ENCODE peak calls at places on chromosomes 11 and 22, in four cellular contexts. R, H, M and D are unnamed samples.

GRCh38 chr11:76796511-76797203 is 13.5 kb downstream of the TSKU start:
- DNase-seq in H (no peak), M (no peak), R (no peak), D (no peak)

GRCh38 chr11:83070878-83071640 is 638 bp downstream of the RAB30 start:
- DNase-seq in R (peak; percentile 42), M (peak; percentile 47), H (no peak), D (peak; percentile 68)

GRCh38 chr11:19690885-19691284 is 21.8 kb upstream of the NAV2 start:
- DNase-seq in M (no peak), H (no peak), R (no peak), D (no peak)

GRCh38 chr11:11594162-11594561 is 27.6 kb downstream of the GALNT18 start:
- DNase-seq in M (no peak), R (no peak), H (no peak), D (no peak)

GRCh38 chr11:73184953-73185671 is 33.0 kb upstream of the P2RY2 start:
- DNase-seq in M (peak; percentile 39), H (peak; percentile 88), R (peak; percentile 75), D (no peak)

GRCh38 chr11:132821027-132821426 is 711.3 kb downstream of the OPCML start:
- DNase-seq in R (no peak), H (no peak), M (no peak), D (no peak)

GRCh38 chr11:73308963-73309960 is 1.2 kb downstream of the ARHGEF17 start:
- DNase-seq in H (peak; percentile 94), R (peak; percentile 91), M (peak; percentile 96), D (peak; percentile 90)

GRCh38 chr22:35384567-35384966 is 3.7 kb downstream of the HMOX1 start:
- DNase-seq in R (no peak), H (no peak), M (no peak), D (no peak)

GRCh38 chr11:66549696-66550095 is 3.0 kb downstream of the ACTN3 start:
- DNase-seq in H (no peak), M (no peak), R (no peak), D (no peak)

GRCh38 chr11:1435820-1436467 is 46.2 kb downstream of the BRSK2 start:
- DNase-seq in H (no peak), R (no peak), M (no peak), D (no peak)

GRCh38 chr22:10741210-10741609 is 4786.8 kb upstream of the OR11H1 start:
- DNase-seq in M (no peak), R (no peak), H (peak; percentile 78), D (no peak)
- H3K9me3 ChIP-seq in M (peaks cover 5% of the 10 kb centered on the region), R (no peaks in the 10 kb centered on the region), H (peaks cover 14% of the 10 kb centered on the region), D (no peaks in the 10 kb centered on the region)

GRCh38 chr11:29019960-29020683 is 911.9 kb downstream of the METTL15 start:
- DNase-seq in R (no peak), M (peak; percentile 27), H (no peak), D (no peak)
- TF ChIP-seq CTCF in R (no peak), M (peak; percentile 54), H (no peak), D (no peak)

GRCh38 chr11:70738661-70739060 is 340.3 kb downstream of the CTTN start:
- DNase-seq in M (no peak), R (no peak), H (no peak), D (no peak)
- H3K9me3 ChIP-seq in M (no peaks in the 10 kb centered on the region), R (no peaks in the 10 kb centered on the region), H (no peaks in the 10 kb centered on the region), D (no peaks in the 10 kb centered on the region)

DNA sequence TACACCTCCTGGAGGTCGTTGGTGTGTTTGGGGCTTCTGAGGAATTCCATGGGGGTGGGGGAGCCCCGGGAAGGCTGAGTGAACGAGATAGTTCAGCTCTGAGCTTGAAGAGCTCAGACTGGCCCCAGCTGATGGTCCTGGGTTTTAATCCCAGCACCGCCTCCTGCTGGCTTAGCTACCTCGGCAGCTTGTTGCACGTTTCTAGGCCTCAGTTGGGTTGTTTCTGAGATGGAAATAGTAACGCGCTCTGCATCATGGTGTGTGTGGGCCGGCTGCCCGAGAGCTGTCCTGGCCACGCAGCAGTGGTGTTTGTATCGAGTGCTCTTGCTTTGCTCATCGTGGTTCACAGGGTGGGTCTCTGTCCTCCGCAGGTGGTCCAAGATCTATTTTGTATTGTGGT is 37.4 kb downstream of the TPCN2 start:
- DNase-seq in H (no peak), M (peak; percentile 31), R (no peak), D (no peak)
- TF ChIP-seq CTCF in H (no peak), M (peak; percentile 29), R (no peak), D (no peak)

GRCh38 chr22:48182896-48183805 is 1420.7 kb downstream of the TBC1D22A start:
- DNase-seq in H (no peak), M (no peak), R (no peak), D (no peak)

GRCh38 chr22:48180631-48181030 is 1418.2 kb downstream of the TBC1D22A start:
- DNase-seq in H (peak; percentile 56), R (no peak), M (no peak), D (no peak)

GRCh38 chr22:48179571-48180546 is 1417.4 kb downstream of the TBC1D22A start:
- DNase-seq in R (no peak), H (no peak), M (no peak), D (no peak)

GRCh38 chr22:48181168-48181955 is 1418.9 kb downstream of the TBC1D22A start:
- DNase-seq in M (no peak), H (no peak), R (no peak), D (no peak)

DNA sequence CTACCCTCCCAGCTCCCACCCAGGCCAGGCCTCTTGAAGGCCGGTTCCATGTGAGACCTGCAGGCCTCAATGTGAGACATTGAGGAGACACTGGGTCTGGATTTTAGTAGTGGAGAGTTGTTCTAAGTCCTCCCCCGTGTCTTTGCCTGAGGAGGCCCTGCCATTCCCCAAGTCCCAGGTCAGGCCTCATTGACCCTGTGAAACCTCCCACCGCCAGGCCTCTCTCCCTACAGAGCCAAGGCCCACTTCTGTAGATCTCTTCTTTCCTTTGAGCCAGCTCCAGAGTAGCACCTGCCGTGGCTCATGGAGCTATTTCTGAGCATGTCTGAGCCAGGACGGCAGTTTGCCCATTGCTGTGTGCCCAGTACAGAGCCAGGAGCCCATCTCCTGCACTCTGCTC is 1419.6 kb downstream of the TBC1D22A start:
- DNase-seq in R (no peak), M (no peak), H (peak; percentile 28), D (no peak)
- H3K9me3 ChIP-seq in R (no peaks in the 10 kb centered on the region), M (no peaks in the 10 kb centered on the region), H (no peaks in the 10 kb centered on the region), D (no peaks in the 10 kb centered on the region)

DNA sequence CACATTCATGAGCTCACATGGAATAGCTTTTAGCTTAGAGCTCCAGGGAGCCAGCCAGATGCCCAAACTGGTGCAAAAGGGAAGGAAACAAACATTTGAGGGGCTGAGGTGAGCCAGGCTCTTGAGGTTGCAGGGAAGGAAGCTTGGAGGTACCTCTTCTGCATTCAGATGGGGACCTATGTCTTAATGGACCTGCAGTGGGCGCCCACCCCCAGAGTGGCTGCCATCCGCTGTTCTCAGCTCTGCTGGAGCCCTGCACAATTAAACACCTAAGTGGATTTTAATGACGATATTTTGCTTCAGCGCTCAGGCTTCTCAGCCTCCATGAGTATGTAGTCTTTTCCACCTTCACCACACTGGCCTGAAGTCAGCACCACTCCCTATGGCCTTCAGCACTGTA is 100.8 kb downstream of the LDLRAD3 start:
- DNase-seq in H (no peak), R (no peak), M (no peak), D (no peak)
- TF ChIP-seq CTCF in H (no peak), R (no peak), M (no peak), D (no peak)

GRCh38 chr22:47504962-47505361 is 742.5 kb downstream of the TBC1D22A start:
- DNase-seq in R (no peak), H (no peak), M (no peak), D (no peak)

GRCh38 chr22:47497666-47498065 is 735.2 kb downstream of the TBC1D22A start:
- DNase-seq in R (peak; percentile 18), H (no peak), M (no peak), D (no peak)

GRCh38 chr22:47495102-47495501 is 732.7 kb downstream of the TBC1D22A start:
- DNase-seq in R (no peak), H (no peak), M (no peak), D (no peak)

GRCh38 chr22:47498969-47499368 is 736.5 kb downstream of the TBC1D22A start:
- DNase-seq in R (no peak), M (no peak), H (no peak), D (no peak)
- H3K9me3 ChIP-seq in R (peaks cover 11% of the 10 kb centered on the region), M (no peaks in the 10 kb centered on the region), H (peaks cover 28% of the 10 kb centered on the region), D (no peaks in the 10 kb centered on the region)

GRCh38 chr11:29162490-29162889 is 854.3 kb downstream of the KCNA4 start:
- DNase-seq in M (peak; percentile 19), R (no peak), H (no peak), D (no peak)

GRCh38 chr11:29161216-29161615 is 855.6 kb downstream of the KCNA4 start:
- DNase-seq in M (no peak), R (no peak), H (no peak), D (no peak)

GRCh38 chr11:29159552-29160465 is 857.0 kb downstream of the KCNA4 start:
- DNase-seq in R (no peak), M (peak; percentile 64), H (no peak), D (no peak)
- TF ChIP-seq CTCF in R (peak; percentile 54), M (peak; percentile 72), H (peak; percentile 45), D (no peak)

GRCh38 chr22:47376322-47376700 is 613.9 kb downstream of the TBC1D22A start:
- DNase-seq in M (no peak), R (no peak), H (no peak), D (no peak)

GRCh38 chr22:47375621-47376321 is 613.3 kb downstream of the TBC1D22A start:
- DNase-seq in M (no peak), R (no peak), H (peak; percentile 47), D (no peak)

GRCh38 chr22:47373648-47374272 is 611.3 kb downstream of the TBC1D22A start:
- DNase-seq in R (no peak), H (peak; percentile 20), M (no peak), D (no peak)

GRCh38 chr22:47374273-47374771 is 611.9 kb downstream of the TBC1D22A start:
- DNase-seq in M (no peak), H (peak; percentile 23), R (no peak), D (no peak)

DNA sequence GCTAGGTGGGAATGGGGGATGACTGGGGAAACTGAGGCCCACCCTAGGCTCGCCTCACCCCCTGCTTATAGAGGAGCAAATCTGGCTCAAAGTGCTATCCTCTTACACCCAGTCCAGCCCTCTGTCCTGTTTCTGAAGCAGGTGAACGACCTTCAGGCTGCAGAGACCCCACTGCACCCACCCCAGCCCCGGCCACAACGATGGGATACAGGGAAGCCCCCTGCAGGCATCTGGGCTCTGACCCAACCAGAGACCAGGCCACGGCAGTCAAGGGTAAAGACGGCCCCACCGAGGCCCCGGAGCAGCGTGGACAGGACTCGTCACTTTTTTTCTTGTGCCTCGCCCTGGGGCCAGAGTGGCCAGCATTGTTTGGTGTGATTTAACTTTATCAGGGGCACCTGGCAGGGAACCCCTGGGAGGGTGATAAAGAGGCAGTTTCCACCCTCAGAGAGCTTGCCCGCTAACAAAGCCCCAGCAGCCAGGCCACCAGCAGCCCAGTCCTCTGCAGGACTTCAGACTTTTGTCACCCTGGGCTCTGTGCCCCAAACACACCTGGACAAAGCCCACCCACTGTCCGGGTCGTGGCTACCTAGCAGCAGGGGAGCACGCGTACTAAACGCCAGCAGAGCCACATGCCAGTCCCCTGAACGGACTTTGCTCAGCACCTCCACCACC is 612.6 kb downstream of the TBC1D22A start:
- DNase-seq in R (no peak), H (peak; percentile 26), M (no peak), D (no peak)
- H3K9me3 ChIP-seq in R (no peaks in the 10 kb centered on the region), H (no peaks in the 10 kb centered on the region), M (no peaks in the 10 kb centered on the region), D (no peaks in the 10 kb centered on the region)

GRCh38 chr11:130002352-130002845 is at the start of gene PRDM10:
- DNase-seq in M (peak; percentile 94), H (peak; percentile 97), R (peak; percentile 94), D (peak; percentile 94)
- TF ChIP-seq CTCF in M (no peak), H (no peak), R (no peak), D (peak; percentile 36)